ENCODE peak calls at places on chromosome 12, in five cellular contexts. S is cardiac fibroblast, Q is fibroblast of pulmonary artery, Y is HCT116, U is cardiac muscle cell. P is an unnamed sample.

GRCh38 chr12:97063292-97063935 is 156.4 kb downstream of the NEDD1 start:
- DNase-seq in S (no peak), Q (no peak), Y (no peak), U (no peak), P (peak; percentile 29)

GRCh38 chr12:30652034-30652696 is 43.5 kb downstream of the IPO8 start:
- DNase-seq in S (no peak), Q (no peak), Y (no peak), U (no peak), P (no peak)

GRCh38 chr12:60847281-60847680 is 1251.5 kb downstream of the SLC16A7 start:
- DNase-seq in S (no peak), Q (no peak), Y (no peak), U (no peak), P (no peak)

GRCh38 chr12:47715393-47715876 is 9.6 kb upstream of the RPAP3 start:
- DNase-seq in S (peak; percentile 82), Q (peak; percentile 79), Y (peak; percentile 74), U (peak; percentile 92), P (peak; percentile 72)

GRCh38 chr12:93609281-93610192 is 37.1 kb downstream of the SOCS2 start:
- DNase-seq in S (no peak), Q (no peak), Y (no peak), U (no peak), P (no peak)

GRCh38 chr12:5230151-5230550 is 186.5 kb downstream of the KCNA5 start:
- DNase-seq in S (no peak), Q (no peak), Y (no peak), U (no peak), P (peak; percentile 63)

GRCh38 chr12:91507754-91508153 is 325.1 kb upstream of the DCN start:
- DNase-seq in S (peak; percentile 59), Q (peak; percentile 67), Y (no peak), U (no peak), P (peak; percentile 20)

GRCh38 chr12:64674367-64674922 is 64.2 kb downstream of the RASSF3 start:
- DNase-seq in S (no peak), Q (no peak), Y (no peak), U (no peak), P (no peak)

GRCh38 chr12:7832059-7832696 is 40.5 kb downstream of the SLC2A14 start:
- DNase-seq in S (peak; percentile 78), Q (peak; percentile 75), Y (peak; percentile 32), U (peak; percentile 68), P (peak; percentile 50)

GRCh38 chr12:40801861-40802260 is 109.6 kb downstream of the CNTN1 start:
- DNase-seq in S (no peak), Q (no peak), Y (no peak), U (no peak), P (no peak)

GRCh38 chr12:123764109-123764508 is 2.0 kb downstream of the DNAH10 start:
- DNase-seq in S (no peak), Q (no peak), Y (no peak), U (no peak), P (no peak)

GRCh38 chr12:129901256-129901655 is 2.6 kb downstream of the TMEM132D start:
- DNase-seq in S (no peak), Q (no peak), Y (no peak), U (no peak), P (peak; percentile 44)

GRCh38 chr12:109831929-109832328 is 1.3 kb downstream of the TRPV4 start:
- DNase-seq in S (no peak), Q (no peak), Y (no peak), U (no peak), P (no peak)

GRCh38 chr12:39975374-39975918 is 130.4 kb downstream of the SLC2A13 start:
- DNase-seq in S (no peak), Q (no peak), Y (no peak), U (no peak), P (no peak)

GRCh38 chr12:57477710-57478681 is 1.7 kb downstream of the ARHGAP9 start:
- DNase-seq in S (peak; percentile 60), Q (peak; percentile 82), Y (no peak), U (no peak), P (no peak)

GRCh38 chr12:16281157-16281556 is 3.7 kb upstream of the SLC15A5 start:
- DNase-seq in S (peak; percentile 81), Q (peak; percentile 88), Y (no peak), U (no peak), P (no peak)

GRCh38 chr12:106870116-106870515 is 85.6 kb upstream of the TMEM263 start:
- DNase-seq in S (no peak), Q (no peak), Y (no peak), U (no peak), P (no peak)

GRCh38 chr12:132367401-132367851 is 38.0 kb upstream of the GALNT9 start:
- DNase-seq in S (no peak), Q (peak; percentile 15), Y (no peak), U (no peak), P (no peak)

GRCh38 chr12:58593557-58594304 is 326.6 kb downstream of the LRIG3 start:
- DNase-seq in S (no peak), Q (no peak), Y (peak; percentile 6), U (no peak), P (no peak)

GRCh38 chr12:64679487-64679983 is 69.2 kb downstream of the RASSF3 start:
- DNase-seq in S (peak; percentile 90), Q (peak; percentile 78), Y (peak; percentile 74), U (no peak), P (peak; percentile 89)

GRCh38 chr12:111653596-111653995 is 32.2 kb downstream of the BRAP start:
- DNase-seq in S (no peak), Q (no peak), Y (no peak), U (no peak), P (no peak)

GRCh38 chr12:62581288-62582064 is 114.8 kb downstream of the MON2 start:
- DNase-seq in S (peak; percentile 77), Q (peak; percentile 81), Y (peak; percentile 38), U (peak; percentile 43), P (peak; percentile 72)

GRCh38 chr12:31118831-31119530 is 45.3 kb downstream of the DDX11 start:
- DNase-seq in S (no peak), Q (no peak), Y (peak; percentile 12), U (peak; percentile 69), P (no peak)

DNA sequence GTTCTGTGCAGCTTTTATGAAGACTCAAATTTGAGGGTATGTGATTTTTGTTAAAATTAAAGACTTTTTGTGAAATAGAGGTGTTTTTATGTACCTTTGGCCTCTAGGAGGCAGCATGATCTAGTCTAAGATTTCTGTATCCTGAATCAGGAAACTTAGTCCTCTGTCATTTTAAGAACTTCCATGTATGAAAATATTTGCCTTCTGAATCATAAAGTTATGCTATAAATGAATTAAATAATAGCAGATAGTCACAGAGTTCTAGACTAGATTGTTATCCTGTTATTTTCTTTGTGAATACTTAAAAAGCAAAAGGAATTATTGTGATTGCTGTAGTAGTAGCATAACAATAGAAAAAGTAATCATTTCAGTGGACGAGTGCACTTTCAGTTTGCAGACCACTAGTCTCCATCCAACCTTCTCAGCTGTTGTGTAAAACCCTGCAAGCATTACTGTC is 56.3 kb downstream of the FGD4 start:
- DNase-seq in S (peak; percentile 93), Q (peak; percentile 89), Y (peak; percentile 45), U (peak; percentile 69), P (peak; percentile 88)
- H3K4me3 ChIP-seq in S (peak overlapping the region; percentile 5), Q (peak overlapping the region; percentile 54), Y (no peak overlapping the region), U (no peak overlapping the region), P (peak overlapping the region; percentile 18)

DNA sequence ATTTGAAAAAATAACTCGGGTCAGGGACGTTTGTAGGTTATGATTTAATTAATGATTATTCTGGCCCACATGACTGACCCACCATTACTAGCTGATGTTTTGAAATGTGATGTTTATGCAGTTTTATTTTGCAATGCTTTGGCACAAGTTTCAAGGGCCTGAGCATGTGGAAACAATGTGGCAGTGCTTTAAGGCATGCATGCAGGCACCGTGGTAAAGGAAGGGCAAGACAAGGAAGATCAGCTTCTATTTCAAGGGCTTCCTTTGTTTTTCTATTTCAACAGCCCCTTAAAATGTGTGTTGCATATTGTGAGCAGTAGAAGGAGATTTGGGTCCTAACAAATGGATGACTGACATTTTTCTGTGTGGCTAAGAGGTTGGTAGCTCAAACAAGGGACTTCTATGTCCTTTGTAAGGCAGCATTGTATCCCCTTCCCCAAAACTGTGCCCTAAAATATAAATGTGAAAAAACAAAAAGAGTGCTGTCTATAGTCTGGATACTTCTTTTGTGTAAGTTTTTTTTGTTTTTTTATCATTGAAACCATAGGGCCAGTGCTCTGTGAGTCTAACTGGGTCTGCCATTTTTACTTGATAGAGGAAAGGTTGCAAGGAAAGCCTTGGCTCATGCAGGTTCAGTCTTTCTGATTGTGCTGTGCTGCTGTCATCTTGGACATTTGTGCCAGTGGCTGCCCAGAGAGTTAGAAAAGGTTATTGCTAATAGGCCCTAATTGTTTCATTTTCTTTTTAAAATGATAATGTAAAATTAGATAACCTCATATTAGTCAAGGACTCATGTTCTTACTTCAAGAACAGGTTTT is 103.5 kb downstream of the FGD4 start:
- DNase-seq in S (peak; percentile 91), Q (peak; percentile 94), Y (no peak), U (no peak), P (peak; percentile 38)
- H3K4me3 ChIP-seq in S (no peak overlapping the region), Q (peak overlapping the region; percentile 42), Y (no peak overlapping the region), U (peak overlapping the region; percentile 13), P (no peak overlapping the region)

GRCh38 chr12:23277831-23278230 is 652.9 kb downstream of the ETNK1 start:
- DNase-seq in S (no peak), Q (no peak), Y (no peak), U (no peak), P (no peak)
- H3K4me3 ChIP-seq in S (no peak overlapping the region), Q (no peak overlapping the region), Y (no peak overlapping the region), U (no peak overlapping the region), P (no peak overlapping the region)

GRCh38 chr12:127570387-127570786 is 696.6 kb upstream of the TMEM132C start:
- DNase-seq in S (no peak), Q (no peak), Y (no peak), U (no peak), P (no peak)
- H3K4me3 ChIP-seq in S (no peak overlapping the region), Q (no peak overlapping the region), Y (no peak overlapping the region), U (no peak overlapping the region), P (no peak overlapping the region)

DNA sequence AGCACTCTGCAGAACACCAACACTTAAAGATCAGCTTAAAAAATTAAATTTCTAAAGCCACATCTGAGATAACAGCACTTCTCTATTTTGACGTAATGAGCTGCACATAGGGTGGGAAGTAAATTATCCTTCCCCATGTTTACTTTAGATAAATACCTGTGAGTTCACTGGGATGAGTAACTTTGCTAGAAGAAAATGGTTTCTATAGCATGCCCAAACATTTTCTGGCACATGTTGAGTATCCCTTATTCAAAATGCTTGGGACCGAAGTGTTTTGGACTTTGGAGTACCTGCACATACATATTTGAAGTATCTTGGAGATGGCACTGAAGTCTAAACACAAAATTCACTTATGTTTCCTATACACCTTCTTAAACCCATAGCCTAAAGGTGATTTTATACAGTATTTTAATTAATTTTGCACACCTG is 6.6 kb downstream of the SLC38A2 start:
- DNase-seq in S (peak; percentile 35), Q (peak; percentile 39), Y (no peak), U (no peak), P (peak; percentile 28)
- H3K4me3 ChIP-seq in S (peak overlapping the region; percentile 34), Q (peak overlapping the region; percentile 88), Y (no peak overlapping the region), U (no peak overlapping the region), P (no peak overlapping the region)

DNA sequence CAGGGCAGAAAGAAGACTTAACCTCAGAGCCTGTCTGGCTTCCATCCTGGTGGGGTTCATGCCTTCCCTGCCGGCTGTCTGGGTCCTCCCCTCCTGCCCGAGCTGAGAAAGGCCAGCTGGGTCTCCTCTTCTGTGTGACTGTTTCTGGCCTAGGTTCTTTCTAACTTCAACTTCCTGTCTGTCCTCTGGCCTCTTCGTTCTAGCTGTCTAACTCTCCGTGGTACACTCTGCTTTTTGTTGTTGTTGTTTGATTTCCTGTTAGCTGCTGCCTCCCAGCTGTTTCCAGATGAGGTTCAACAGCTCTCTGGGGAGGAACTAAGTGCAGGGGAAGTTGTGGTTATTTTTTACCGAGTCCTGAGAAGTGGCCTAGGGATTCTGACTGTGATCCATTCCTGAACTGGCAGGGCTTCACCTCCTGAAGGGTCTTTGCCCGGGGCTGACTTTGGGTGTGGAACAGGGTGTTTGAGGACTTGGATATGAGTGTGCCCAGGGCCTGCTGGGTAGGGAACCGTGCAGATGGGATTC is 3.2 kb downstream of the MLXIP start:
- DNase-seq in S (peak; percentile 89), Q (peak; percentile 90), Y (no peak), U (no peak), P (peak; percentile 33)
- H3K4me3 ChIP-seq in S (peak overlapping the region; percentile 90), Q (peak overlapping the region; percentile 96), Y (no peak overlapping the region), U (no peak overlapping the region), P (peak overlapping the region; percentile 68)

GRCh38 chr12:71054551-71054950 is 103.2 kb downstream of the TSPAN8 start:
- DNase-seq in S (no peak), Q (no peak), Y (no peak), U (no peak), P (no peak)
- H3K4me3 ChIP-seq in S (no peak overlapping the region), Q (no peak overlapping the region), Y (no peak overlapping the region), U (no peak overlapping the region), P (no peak overlapping the region)